ENCODE peak calls at places on chromosome 2, in five cellular contexts. F is pancreas, Z is astrocyte of the spinal cord, W is body of pancreas, X is fibroblast of pulmonary artery. V is an unnamed sample.

GRCh38 chr2:44392338-44392943 is 30.7 kb downstream of the CAMKMT start:
- DNase-seq in F (peak), Z (peak), W (peak), X (peak), V (peak)

GRCh38 chr2:239948100-239948881 is 76.9 kb downstream of the NDUFA10 start:
- DNase-seq in Z (no peak), W (peak), X (no peak), F (no peak), V (no peak)

GRCh38 chr2:218964041-218964771 is 4.7 kb downstream of the CDK5R2 start:
- DNase-seq in Z (peak), W (no peak), F (no peak), X (peak), V (peak)

GRCh38 chr2:85769987-85770362 is 16.2 kb downstream of the ATOH8 start:
- DNase-seq in W (no peak), F (no peak), Z (no peak), X (no peak), V (no peak)

GRCh38 chr2:47891369-47892337 is 14.6 kb downstream of the FBXO11 start:
- DNase-seq in Z (no peak), F (no peak), X (peak), W (no peak), V (peak)

GRCh38 chr2:1455466-1455865 is 42.2 kb downstream of the TPO start:
- DNase-seq in F (no peak), W (no peak), X (no peak), Z (no peak), V (no peak)

GRCh38 chr2:8888963-8889362 is 51.5 kb upstream of the KIDINS220 start:
- DNase-seq in F (no peak), X (no peak), W (no peak), Z (no peak), V (no peak)

GRCh38 chr2:149585317-149585885 is 2.2 kb downstream of the MMADHC start:
- DNase-seq in Z (no peak), F (no peak), X (no peak), W (no peak), V (no peak)

GRCh38 chr2:195343942-195344530 is 313.0 kb upstream of the SLC39A10 start:
- DNase-seq in F (no peak), Z (peak), W (no peak), X (peak), V (peak)

GRCh38 chr2:8222979-8223730 is 458.7 kb upstream of the ID2 start:
- DNase-seq in Z (peak), W (no peak), X (peak), F (no peak), V (no peak)

DNA sequence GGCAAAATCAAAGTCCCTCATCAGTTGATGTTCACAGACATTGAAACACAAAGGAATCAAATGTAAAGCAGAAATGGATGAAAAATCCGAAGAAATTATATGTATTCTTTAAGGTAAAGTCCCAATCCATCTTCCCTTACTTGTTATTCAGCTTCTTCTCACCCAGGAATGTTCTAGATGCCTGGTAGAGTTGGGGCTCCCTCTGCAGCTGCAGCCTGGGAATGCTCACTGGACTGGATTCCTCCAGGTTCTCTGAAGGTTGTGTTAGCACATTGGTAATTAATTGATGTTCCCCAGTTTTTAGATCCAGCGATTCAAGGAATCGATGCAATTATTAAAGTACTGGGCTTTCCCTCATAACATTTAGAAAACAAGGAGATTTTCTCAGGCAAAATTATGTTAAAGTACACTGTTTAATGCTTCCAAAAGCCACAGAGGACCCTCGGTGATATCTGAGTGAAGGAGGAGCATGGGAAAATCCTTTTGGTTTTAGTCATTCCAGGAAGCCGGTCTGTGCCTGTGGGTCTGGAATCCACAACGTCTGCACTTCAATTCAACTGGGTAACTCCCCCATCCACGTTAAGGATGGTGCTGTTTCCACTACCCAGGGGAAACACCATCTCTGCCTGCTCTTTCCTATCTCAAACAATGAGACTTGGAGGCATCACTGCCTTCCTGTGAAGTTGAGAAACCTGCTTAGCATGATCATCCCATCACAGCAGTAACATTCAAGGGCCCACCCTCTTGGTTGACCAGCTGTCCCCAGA is 22.0 kb downstream of the NTSR2 start:
- DNase-seq in W (no peak), X (peak), F (no peak), Z (no peak), V (peak)
- TF ChIP-seq CTCF in W (no peak), X (peak), F (no peak), Z (peak), V (peak)

GRCh38 chr2:25215948-25216679 is 47.7 kb upstream of the POMC start:
- DNase-seq in X (peak), F (peak), Z (peak), W (peak), V (peak)
- H3K4me3 ChIP-seq in X (peak), F (peak), Z (peak), W (no peak), V (peak)

GRCh38 chr2:3285901-3286645 is 91.5 kb downstream of the EIPR1 start:
- DNase-seq in W (peak), F (no peak), X (no peak), Z (no peak), V (no peak)
- TF ChIP-seq CTCF in W (no peak), F (no peak), X (no peak), Z (no peak), V (no peak)

GRCh38 chr2:31469648-31470047 is 55.1 kb upstream of the XDH start:
- DNase-seq in Z (no peak), W (no peak), F (no peak), X (no peak), V (no peak)
- H3K4me3 ChIP-seq in Z (no peak), W (no peak), F (no peak), X (no peak), V (no peak)

DNA sequence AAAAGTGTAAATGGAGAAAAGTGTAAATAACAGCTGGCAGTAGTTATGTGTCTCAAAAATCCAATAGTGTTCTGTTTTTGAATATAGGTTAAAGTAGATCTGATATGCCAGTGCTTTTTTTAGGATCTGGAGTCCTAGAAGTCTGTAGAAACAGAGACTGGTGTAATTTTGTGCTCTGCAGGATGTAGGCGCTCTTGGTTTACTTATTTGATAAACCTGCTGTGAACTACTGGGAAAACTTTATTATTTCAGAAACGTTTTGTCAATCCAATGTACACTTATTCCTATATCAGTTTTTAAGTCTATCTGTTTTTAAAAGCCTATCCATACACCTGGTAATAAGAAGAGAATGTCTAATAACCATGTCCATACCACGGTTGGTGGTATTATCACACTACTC is 530.8 kb upstream of the ZNF804A start:
- DNase-seq in F (no peak), X (no peak), W (no peak), Z (no peak), V (no peak)
- TF ChIP-seq CTCF in F (no peak), X (no peak), W (peak), Z (no peak), V (no peak)

DNA sequence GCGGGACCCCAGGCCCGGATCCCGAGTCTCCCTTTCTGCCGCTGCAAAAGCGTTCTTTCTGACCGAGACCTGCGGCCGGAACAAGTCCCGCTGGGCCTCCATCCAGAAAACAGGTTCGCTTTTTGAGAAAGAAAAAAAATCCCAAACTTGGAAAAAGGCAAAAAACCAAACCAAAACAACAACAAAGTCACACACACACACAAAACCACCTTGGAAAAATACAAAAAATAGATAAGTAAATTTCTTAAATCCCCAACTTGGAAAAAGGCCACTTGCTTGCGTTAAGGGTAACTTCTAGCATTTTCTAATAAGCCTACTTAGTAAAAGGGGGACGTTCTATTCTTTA is 250 bp upstream of the CHST10 start:
- DNase-seq in X (peak), W (peak), F (no peak), Z (peak), V (peak)
- H3K4me3 ChIP-seq in X (peak), W (no peak), F (peak), Z (peak), V (peak)

DNA sequence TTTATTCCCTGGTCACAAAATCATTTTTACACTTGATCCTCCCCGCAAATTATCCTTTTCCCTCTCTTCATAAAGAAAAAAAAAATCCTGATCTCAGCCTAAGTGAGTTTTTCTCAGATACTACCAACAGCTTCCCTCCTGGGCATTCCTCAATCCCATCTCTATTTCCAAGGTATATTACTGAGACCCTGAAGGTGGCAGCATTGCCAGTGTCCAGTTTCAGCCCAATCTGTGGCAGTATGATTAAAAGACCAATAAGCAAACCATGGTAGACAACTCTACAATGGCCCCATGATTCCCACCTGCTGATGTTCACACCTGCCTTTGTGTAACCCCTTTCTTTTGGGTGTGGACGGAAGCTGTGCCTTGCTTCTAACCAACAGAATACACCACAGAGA is 45.1 kb downstream of the CCDC93 start:
- DNase-seq in Z (no peak), X (no peak), F (no peak), W (no peak), V (no peak)
- TF ChIP-seq CTCF in Z (no peak), X (peak), F (no peak), W (no peak), V (no peak)